ENCODE peak calls at places on chromosomes 1 and 21, in nine cellular contexts. R, W, Y, L, D, S, B, Z and V are unnamed samples. For H3K36me3, the result is how much of the 10 kb centered on the place peaks cover.

GRCh38 chr1:9115656-9116205 is 13.2 kb downstream of the GPR157 start:
- DNase-seq in L (no peak), R (no peak), Z (no peak), B (no peak), W (no peak), Y (no peak), S (no peak), D (no peak), V (no peak)

GRCh38 chr1:232877361-232877991 is 72.3 kb downstream of the MAP10 start:
- DNase-seq in S (no peak), W (no peak), B (no peak), Y (no peak), D (no peak), Z (no peak), R (no peak), L (no peak), V (no peak)

GRCh38 chr21:15301014-15301413 is 236.2 kb upstream of the NRIP1 start:
- DNase-seq in Y (no peak), S (no peak), D (peak), W (no peak), L (peak), B (no peak), R (no peak), Z (peak), V (no peak)

GRCh38 chr1:159170639-159171038 is 776 bp upstream of the CADM3 start:
- DNase-seq in W (peak), Y (no peak), R (no peak), D (no peak), B (no peak), S (no peak), L (no peak), Z (no peak), V (no peak)

GRCh38 chr1:46220808-46221207 is 17.7 kb downstream of the LURAP1 start:
- DNase-seq in D (no peak), S (no peak), B (no peak), W (no peak), L (no peak), Y (no peak), R (no peak), Z (no peak), V (no peak)

GRCh38 chr1:44031051-44031899 is at the start of gene SLC6A9:
- DNase-seq in S (no peak), L (peak), D (peak), Y (peak), Z (peak), W (peak), R (peak), B (peak), V (peak)

GRCh38 chr1:39214998-39215873 is 10.7 kb downstream of the MACF1 start:
- DNase-seq in Y (peak), R (no peak), L (peak), D (peak), S (no peak), W (peak), Z (no peak), B (no peak), V (no peak)

GRCh38 chr1:48851638-48852037 is 74.9 kb upstream of the BEND5 start:
- DNase-seq in R (no peak), Z (no peak), Y (no peak), D (no peak), B (no peak), L (no peak), S (no peak), W (no peak), V (no peak)

GRCh38 chr1:166185526-166185925 is 18.7 kb upstream of the FAM78B start:
- DNase-seq in B (no peak), D (no peak), R (no peak), W (no peak), L (no peak), Z (no peak), Y (no peak), S (no peak), V (no peak)

GRCh38 chr1:223748773-223749733 is 36.7 kb downstream of the CAPN2 start:
- DNase-seq in W (peak), Z (peak), L (peak), Y (peak), B (peak), R (peak), S (no peak), D (peak), V (peak)

GRCh38 chr1:100861379-100861778 is 33.3 kb downstream of the EXTL2 start:
- DNase-seq in Z (no peak), B (no peak), R (no peak), S (no peak), D (no peak), W (no peak), Y (no peak), L (no peak), V (no peak)

GRCh38 chr1:214861615-214862014 is 220.9 kb upstream of the KCNK2 start:
- DNase-seq in D (no peak), S (no peak), W (peak), Y (no peak), Z (no peak), R (no peak), B (no peak), L (no peak), V (no peak)

GRCh38 chr1:152110860-152111514 is 4.3 kb downstream of the TCHH start:
- DNase-seq in R (no peak), Y (no peak), Z (peak), S (no peak), L (no peak), W (peak), B (peak), D (peak), V (no peak)

GRCh38 chr1:203402609-203403337 is 51.9 kb upstream of the FMOD start:
- DNase-seq in B (no peak), D (no peak), Z (no peak), Y (no peak), L (peak), S (peak), R (no peak), W (peak), V (peak)

GRCh38 chr1:9126511-9126910 is 2.4 kb downstream of the GPR157 start:
- DNase-seq in W (peak), S (no peak), Y (no peak), R (no peak), B (no peak), D (no peak), L (no peak), Z (no peak), V (no peak)

GRCh38 chr1:201530741-201531521 is 8.0 kb upstream of the NAV1 start:
- DNase-seq in B (peak), L (peak), Z (peak), D (peak), W (peak), R (peak), S (no peak), Y (peak), V (peak)

GRCh38 chr21:23402929-23403520 is 2204.3 kb downstream of the MRPL39 start:
- DNase-seq in S (no peak), B (no peak), R (no peak), Y (no peak), D (no peak), L (no peak), Z (no peak), W (no peak), V (no peak)

GRCh38 chr1:209651148-209651547 is 1.1 kb downstream of the LAMB3 start:
- DNase-seq in D (peak), Z (no peak), B (no peak), R (peak), Y (no peak), L (no peak), W (peak), S (peak), V (no peak)

GRCh38 chr1:38029081-38029681 is 16.6 kb downstream of the UTP11 start:
- DNase-seq in B (peak), D (peak), S (no peak), L (no peak), Z (no peak), R (peak), Y (peak), W (no peak), V (peak)

GRCh38 chr1:2277741-2278488 is 49.8 kb downstream of the SKI start:
- DNase-seq in B (no peak), R (no peak), S (no peak), W (no peak), D (peak), Y (no peak), Z (no peak), L (no peak), V (peak)

GRCh38 chr1:1582970-1583666 is 8.5 kb upstream of the SSU72 start:
- DNase-seq in L (no peak), Z (no peak), W (peak), Y (no peak), D (no peak), B (no peak), R (no peak), S (no peak), V (no peak)

DNA sequence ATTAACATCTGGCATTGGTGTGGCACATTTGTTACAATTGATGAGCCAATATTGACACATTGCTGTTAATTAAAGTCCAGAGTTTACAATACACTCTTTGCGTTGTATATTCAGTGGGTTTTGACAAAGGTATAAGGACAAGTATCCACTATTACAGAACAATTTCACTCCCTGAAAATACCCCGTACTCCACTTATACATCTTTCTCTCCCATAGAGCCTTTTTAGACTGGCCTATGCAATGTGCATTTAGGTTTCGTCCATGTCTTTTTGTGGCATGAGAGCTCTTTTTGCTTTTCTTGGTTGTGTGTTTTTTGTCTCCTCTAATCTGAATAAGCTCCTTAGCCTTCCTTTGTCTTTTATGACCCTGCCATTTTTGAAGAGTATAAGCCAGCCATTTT is 40.6 kb upstream of the TSNAX start:
- DNase-seq in R (no peak), L (no peak), Y (no peak), W (no peak), Z (no peak), S (no peak), B (no peak), D (no peak), V (no peak)
- H3K36me3 ChIP-seq in R (under half), L (under half), Y (under half), W (under half), Z (under half), S (under half), B (under half), D (under half), V (under half)

DNA sequence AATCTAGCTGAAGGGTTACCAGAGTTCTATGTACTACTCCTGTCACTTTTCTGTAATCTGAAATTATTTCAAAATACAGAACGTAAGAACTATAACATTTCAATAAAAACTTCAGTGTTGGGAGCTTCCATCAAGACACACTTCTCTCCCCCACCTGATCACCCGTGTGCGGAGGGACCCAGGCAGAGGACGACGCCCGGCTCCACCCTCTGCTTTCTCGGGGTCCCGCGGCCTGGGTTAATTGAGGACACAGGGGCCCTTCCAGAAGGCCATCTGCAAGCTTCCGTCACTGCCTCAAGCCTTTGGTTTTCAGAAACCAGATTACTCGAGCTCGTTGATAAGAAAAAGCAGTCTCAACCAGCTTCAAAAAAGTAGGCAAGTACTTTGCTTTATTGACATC is 27.8 kb downstream of the RIPK4 start:
- DNase-seq in R (no peak), B (no peak), D (no peak), Y (no peak), Z (no peak), W (no peak), L (no peak), S (no peak), V (no peak)
- H3K36me3 ChIP-seq in R (under half), B (under half), D (under half), Y (under half), Z (under half), W (under half), L (under half), S (under half), V (under half)

DNA sequence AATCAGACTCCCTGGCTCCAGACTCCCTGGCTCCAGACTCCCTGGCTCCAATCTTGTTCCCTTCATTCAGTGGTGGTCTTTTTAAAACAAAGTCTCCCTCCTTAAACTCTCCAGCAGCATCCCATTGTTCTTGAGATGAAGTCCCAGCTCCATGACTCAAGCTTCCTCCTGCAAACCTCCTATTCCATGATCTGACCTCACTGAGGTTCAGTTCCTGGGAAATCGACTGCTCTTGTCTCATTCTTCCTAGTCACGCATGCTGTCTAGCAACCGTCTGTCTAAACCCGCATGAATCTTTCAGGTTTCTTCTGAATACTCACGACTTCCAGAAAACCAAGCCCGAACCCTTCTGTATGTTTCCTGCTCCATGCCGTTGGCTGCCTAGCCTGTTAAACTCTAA is 91.9 kb downstream of the RAVER2 start:
- DNase-seq in W (no peak), L (no peak), S (no peak), Z (no peak), Y (no peak), R (no peak), D (no peak), B (no peak), V (no peak)
- H3K36me3 ChIP-seq in W (under half), L (half or more), S (under half), Z (half or more), Y (under half), R (under half), D (half or more), B (under half), V (under half)

GRCh38 chr1:67407498-67407897 is 22.7 kb downstream of the SERBP1 start:
- DNase-seq in D (no peak), Z (no peak), R (no peak), B (no peak), W (peak), L (no peak), Y (no peak), S (no peak), V (no peak)

GRCh38 chr1:67401443-67401842 is 28.8 kb downstream of the SERBP1 start:
- DNase-seq in B (no peak), Z (no peak), R (no peak), L (no peak), S (no peak), Y (no peak), W (no peak), D (no peak), V (no peak)

GRCh38 chr1:67408148-67408547 is 22.1 kb downstream of the SERBP1 start:
- DNase-seq in Z (no peak), Y (no peak), S (no peak), W (no peak), R (no peak), L (no peak), D (no peak), B (no peak), V (no peak)

GRCh38 chr1:67404212-67404620 is 26.0 kb downstream of the SERBP1 start:
- DNase-seq in B (no peak), Y (no peak), W (no peak), L (no peak), R (no peak), S (no peak), D (no peak), Z (no peak), V (no peak)

GRCh38 chr1:67405473-67406245 is 24.5 kb downstream of the SERBP1 start:
- DNase-seq in W (no peak), Y (peak), B (no peak), D (no peak), Z (no peak), S (no peak), R (no peak), L (no peak), V (no peak)
- H3K36me3 ChIP-seq in W (under half), Y (under half), B (under half), D (under half), Z (under half), S (under half), R (under half), L (half or more), V (under half)

GRCh38 chr1:229539868-229540506 is 18.5 kb downstream of the ABCB10 start:
- DNase-seq in S (no peak), Y (no peak), B (no peak), R (no peak), L (no peak), D (no peak), W (peak), Z (no peak), V (no peak)
- H3K36me3 ChIP-seq in S (under half), Y (under half), B (under half), R (under half), L (half or more), D (half or more), W (under half), Z (half or more), V (under half)

DNA sequence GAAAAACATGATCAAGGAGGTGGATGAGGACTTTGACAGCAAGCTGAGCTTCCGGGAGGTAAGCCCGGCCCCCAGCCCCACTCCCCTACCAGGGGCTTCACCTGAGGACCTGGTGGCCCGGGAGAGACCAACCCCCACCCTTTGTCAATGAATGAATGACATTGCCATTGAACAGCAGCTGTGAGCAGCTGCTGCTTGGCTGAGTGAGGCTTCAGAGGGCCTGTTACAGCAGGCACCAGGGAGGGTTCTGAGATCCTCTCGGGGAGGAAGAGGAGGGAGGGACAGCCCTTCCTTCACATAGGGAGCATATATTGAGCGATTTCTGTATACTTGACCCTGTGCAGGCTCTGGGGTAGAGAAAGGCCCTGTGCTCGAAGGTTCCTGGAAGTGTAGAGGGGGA is 12.3 kb upstream of the CTRC start:
- DNase-seq in R (no peak), Y (no peak), B (no peak), L (no peak), W (no peak), D (no peak), S (no peak), Z (no peak), V (no peak)
- H3K36me3 ChIP-seq in R (under half), Y (under half), B (under half), L (under half), W (under half), D (under half), S (under half), Z (under half), V (under half)

GRCh38 chr21:32338209-32338921 is 39.7 kb downstream of the MRAP start:
- DNase-seq in R (no peak), W (no peak), Y (no peak), D (no peak), S (no peak), B (no peak), L (no peak), Z (no peak), V (no peak)

GRCh38 chr21:32334980-32335471 is 36.4 kb downstream of the MRAP start:
- DNase-seq in S (no peak), D (no peak), L (no peak), Z (no peak), Y (no peak), W (no peak), B (no peak), R (no peak), V (no peak)

GRCh38 chr21:32335601-32336575 is 37.2 kb downstream of the MRAP start:
- DNase-seq in S (no peak), D (no peak), L (no peak), Y (no peak), B (no peak), Z (no peak), W (no peak), R (no peak), V (peak)

GRCh38 chr21:32337206-32337605 is 38.6 kb downstream of the MRAP start:
- DNase-seq in B (no peak), Z (no peak), S (no peak), R (no peak), L (no peak), D (no peak), Y (no peak), W (no peak), V (no peak)

GRCh38 chr21:32336711-32337110 is 38.1 kb downstream of the MRAP start:
- DNase-seq in Z (no peak), W (no peak), S (no peak), R (no peak), B (no peak), Y (no peak), L (no peak), D (no peak), V (no peak)
- H3K36me3 ChIP-seq in Z (half or more), W (half or more), S (under half), R (under half), B (under half), Y (under half), L (half or more), D (half or more), V (under half)

GRCh38 chr1:23694371-23694770 is 2.8 kb downstream of the RPL11 start:
- DNase-seq in R (no peak), L (no peak), D (no peak), B (no peak), W (no peak), S (no peak), Y (no peak), Z (no peak), V (no peak)
- H3K36me3 ChIP-seq in R (under half), L (half or more), D (half or more), B (under half), W (half or more), S (under half), Y (half or more), Z (half or more), V (under half)

DNA sequence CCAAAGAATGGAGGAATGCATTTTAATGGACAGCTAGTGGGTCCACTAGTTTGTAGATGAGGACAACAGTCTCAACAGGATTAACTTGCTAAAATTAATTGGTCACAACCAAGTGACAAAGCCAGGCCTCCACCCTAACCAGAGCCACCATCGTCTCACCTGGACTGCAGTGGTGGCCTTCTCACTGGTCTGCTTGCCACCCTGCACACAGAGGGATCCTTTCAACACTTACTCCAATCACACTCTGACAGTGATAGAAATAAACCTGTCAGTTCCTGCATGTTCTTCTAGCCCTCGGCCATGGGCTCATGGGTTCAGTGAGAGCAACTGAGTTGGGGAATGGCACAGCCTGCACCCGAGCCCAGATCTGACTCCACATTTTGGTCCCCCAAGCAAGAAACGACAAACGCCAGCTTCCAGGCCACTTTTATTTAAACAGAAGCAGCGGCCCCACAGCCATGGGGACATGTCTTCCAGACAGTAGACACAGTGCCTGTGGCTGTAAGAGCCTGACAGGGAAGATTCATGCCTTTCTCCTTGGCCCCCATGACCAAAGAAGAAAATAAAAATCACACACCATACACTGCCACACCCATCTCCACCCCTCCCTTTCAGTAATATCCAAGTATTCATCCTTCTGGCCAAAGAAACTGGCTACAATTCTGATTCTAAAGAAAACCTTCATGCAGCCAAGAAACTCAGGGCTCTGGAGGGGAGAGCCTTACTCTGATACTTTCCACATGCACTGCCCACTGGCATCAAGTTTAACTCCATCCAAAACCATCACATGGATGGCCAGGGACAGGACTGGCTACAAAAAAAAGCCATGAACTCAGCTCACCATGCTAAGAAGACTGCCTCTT is 37.5 kb downstream of the DHCR24 start:
- DNase-seq in R (no peak), L (no peak), Z (no peak), D (no peak), S (no peak), W (no peak), B (no peak), Y (no peak), V (peak)
- H3K36me3 ChIP-seq in R (under half), L (half or more), Z (half or more), D (under half), S (under half), W (half or more), B (under half), Y (under half), V (under half)

GRCh38 chr1:147162093-147162492 is 10.2 kb downstream of the PRKAB2 start:
- DNase-seq in R (no peak), Z (no peak), W (no peak), B (no peak), Y (no peak), S (no peak), D (no peak), L (no peak), V (no peak)
- H3K36me3 ChIP-seq in R (under half), Z (half or more), W (under half), B (under half), Y (under half), S (under half), D (half or more), L (half or more), V (under half)